ENCODE peak calls at places on chromosomes 7 and 10, in seven cellular contexts. I is B cell; P is omental fat pad; T is activated CD8-positive, alpha-beta T cell treated with anti-CD3 and anti-CD28 coated beads for 36 hours; L is NB4; O is GM12865; Z is BJ. M is an unnamed sample.

GRCh38 chr7:17640730-17641377 is 299.4 kb downstream of the SNX13 start:
- DNase-seq in L (peak), O (peak), I (peak), P (no peak), Z (no peak), T (peak), M (no peak)

GRCh38 chr7:73829505-73829904 is 1.3 kb upstream of the CLDN4 start:
- DNase-seq in I (no peak), O (no peak), T (no peak), P (no peak), Z (no peak), L (no peak), M (no peak)

GRCh38 chr7:96719164-96719563 is 9.5 kb upstream of the SEM1 start:
- DNase-seq in T (no peak), L (no peak), I (no peak), O (no peak), Z (no peak), P (no peak), M (no peak)

GRCh38 chr7:112453505-112454171 is 3.4 kb downstream of the IFRD1 start:
- DNase-seq in O (no peak), I (no peak), L (no peak), Z (peak), P (no peak), T (no peak), M (no peak)

GRCh38 chr10:50379652-50380051 is 128.3 kb upstream of the ASAH2 start:
- DNase-seq in I (no peak), L (no peak), Z (no peak), T (no peak), O (no peak), P (no peak), M (no peak)

GRCh38 chr10:11353229-11353896 is 258.1 kb downstream of the USP6NL start:
- DNase-seq in P (no peak), Z (no peak), L (no peak), O (no peak), I (no peak), T (no peak), M (no peak)

GRCh38 chr10:787933-788651 is 98.6 kb upstream of the DIP2C start:
- DNase-seq in L (no peak), P (no peak), T (no peak), O (no peak), Z (no peak), I (no peak), M (no peak)

GRCh38 chr10:88386204-88386877 is 196.8 kb downstream of the RNLS start:
- DNase-seq in T (no peak), O (peak), P (no peak), Z (no peak), L (peak), I (peak), M (no peak)

GRCh38 chr7:33876600-33877274 is 28.6 kb upstream of the BMPER start:
- DNase-seq in P (no peak), L (no peak), O (no peak), I (no peak), T (no peak), Z (no peak), M (no peak)

GRCh38 chr10:116450861-116451260 is 23.2 kb downstream of the PNLIPRP3 start:
- DNase-seq in P (no peak), O (no peak), I (no peak), T (no peak), L (no peak), Z (no peak), M (no peak)

GRCh38 chr10:29328988-29329387 is 40.1 kb downstream of the LYZL1 start:
- DNase-seq in I (no peak), P (no peak), T (no peak), Z (peak), O (no peak), L (no peak), M (no peak)

GRCh38 chr7:157488966-157489365 is 152.2 kb downstream of the DNAJB6 start:
- DNase-seq in I (no peak), P (no peak), O (no peak), L (no peak), Z (no peak), T (no peak), M (no peak)

GRCh38 chr10:63430091-63430998 is 35.4 kb downstream of the JMJD1C start:
- DNase-seq in I (no peak), O (no peak), L (no peak), Z (no peak), T (no peak), P (no peak), M (no peak)

GRCh38 chr10:78758176-78758575 is 310.6 kb upstream of the ZMIZ1 start:
- DNase-seq in L (no peak), Z (no peak), I (no peak), O (no peak), T (no peak), P (no peak), M (no peak)

GRCh38 chr10:1036341-1036791 is 10.7 kb upstream of the IDI2 start:
- DNase-seq in L (no peak), T (peak), I (peak), O (peak), Z (no peak), P (no peak), M (no peak)

GRCh38 chr7:139698278-139698677 is 79.5 kb downstream of the HIPK2 start:
- DNase-seq in P (no peak), T (no peak), L (no peak), O (no peak), I (no peak), Z (no peak), M (no peak)

GRCh38 chr10:12980713-12981306 is 20.7 kb downstream of the CCDC3 start:
- DNase-seq in P (no peak), I (no peak), L (no peak), Z (no peak), T (no peak), O (no peak), M (no peak)

GRCh38 chr7:134778941-134779740 is at the start of gene CALD1:
- DNase-seq in P (peak), T (no peak), O (no peak), L (no peak), I (no peak), Z (peak), M (no peak)

GRCh38 chr10:18230794-18231193 is 90.6 kb downstream of the CACNB2 start:
- DNase-seq in P (no peak), L (no peak), I (no peak), Z (no peak), T (no peak), O (no peak), M (no peak)

GRCh38 chr10:34906021-34906965 is 91.2 kb upstream of the PARD3 start:
- DNase-seq in Z (no peak), O (no peak), T (no peak), L (no peak), I (no peak), P (no peak), M (no peak)

GRCh38 chr7:132318338-132319318 is 257.6 kb downstream of the PLXNA4 start:
- DNase-seq in T (peak), L (peak), P (peak), Z (peak), I (peak), O (peak), M (peak)

GRCh38 chr10:53489331-53489730 is 716.7 kb upstream of the MBL2 start:
- DNase-seq in Z (no peak), I (no peak), L (no peak), O (no peak), T (no peak), P (no peak), M (no peak)

GRCh38 chr7:78433421-78433820 is 634.8 kb downstream of the PHTF2 start:
- DNase-seq in Z (no peak), I (no peak), O (no peak), L (no peak), P (no peak), T (no peak), M (no peak)

GRCh38 chr10:117137031-117137910 is 799 bp downstream of the VAX1 start:
- DNase-seq in O (no peak), Z (no peak), T (peak), L (no peak), P (no peak), I (no peak), M (no peak)

GRCh38 chr10:114537791-114538543 is 120.1 kb downstream of the ABLIM1 start:
- DNase-seq in T (no peak), Z (no peak), L (no peak), P (no peak), O (no peak), I (no peak), M (no peak)

GRCh38 chr10:34252111-34252510 is 563.0 kb downstream of the PARD3 start:
- DNase-seq in I (no peak), Z (no peak), L (no peak), O (no peak), T (no peak), P (no peak), M (no peak)

GRCh38 chr10:88322336-88323063 is 260.6 kb downstream of the RNLS start:
- DNase-seq in P (no peak), I (peak), T (no peak), L (no peak), O (no peak), Z (no peak), M (no peak)

GRCh38 chr10:110613341-110613995 is 30.7 kb upstream of the RBM20 start:
- DNase-seq in Z (no peak), P (no peak), I (peak), L (peak), O (peak), T (peak), M (no peak)
- TF ChIP-seq CTCF in Z (no peak), P (no peak), I (no peak), L (no peak), O (no peak), T (no peak), M (no peak)

DNA sequence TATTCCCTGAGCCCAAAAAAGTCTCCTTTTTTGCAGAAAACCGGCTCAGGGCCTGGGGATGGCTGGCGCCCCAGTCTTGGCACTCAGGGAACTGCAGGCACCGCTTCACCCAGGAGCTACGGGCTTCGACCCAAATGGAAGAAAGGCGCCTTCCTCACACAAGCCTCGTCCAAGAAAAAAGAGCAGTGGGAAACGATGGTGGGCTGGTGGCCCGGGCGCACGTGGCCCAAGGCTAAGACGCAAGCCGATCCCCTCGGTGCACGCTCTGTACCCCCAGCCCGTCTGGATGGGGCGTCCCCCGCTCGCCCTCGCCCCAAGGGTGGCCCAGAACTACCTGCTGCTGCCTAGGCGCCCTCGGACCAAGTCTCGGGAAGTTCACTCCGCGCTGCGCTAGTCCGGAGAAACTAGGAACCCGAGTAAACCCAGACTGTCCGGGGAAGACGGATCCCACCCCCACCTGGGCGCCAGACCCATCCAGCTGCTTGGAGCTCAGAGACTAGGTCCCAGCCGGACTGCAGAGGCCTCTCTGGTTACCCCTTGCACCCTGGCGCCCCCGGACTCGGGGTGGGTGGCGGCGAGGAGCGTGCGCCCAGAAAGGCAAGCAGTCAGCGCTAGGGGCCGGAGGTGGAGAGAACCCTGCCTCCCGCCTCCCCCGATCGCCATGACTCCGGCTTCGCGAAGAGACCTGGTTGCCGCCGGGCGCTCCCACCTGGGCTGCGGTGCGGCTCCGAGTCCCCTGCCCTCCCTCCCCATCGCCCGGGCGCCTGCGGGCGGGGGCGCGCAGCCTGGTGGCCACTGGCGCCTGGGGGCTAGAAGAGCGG is 76.4 kb downstream of the CALN1 start:
- DNase-seq in L (no peak), O (no peak), P (no peak), I (no peak), T (no peak), Z (no peak), M (no peak)
- TF ChIP-seq CTCF in L (no peak), O (no peak), P (no peak), I (no peak), T (no peak), Z (no peak), M (no peak)

GRCh38 chr10:58459069-58459468 is 53.6 kb upstream of the BICC1 start:
- DNase-seq in I (no peak), T (no peak), O (no peak), P (no peak), L (no peak), Z (no peak), M (no peak)
- TF ChIP-seq CTCF in I (no peak), T (no peak), O (no peak), P (no peak), L (no peak), Z (no peak), M (no peak)

DNA sequence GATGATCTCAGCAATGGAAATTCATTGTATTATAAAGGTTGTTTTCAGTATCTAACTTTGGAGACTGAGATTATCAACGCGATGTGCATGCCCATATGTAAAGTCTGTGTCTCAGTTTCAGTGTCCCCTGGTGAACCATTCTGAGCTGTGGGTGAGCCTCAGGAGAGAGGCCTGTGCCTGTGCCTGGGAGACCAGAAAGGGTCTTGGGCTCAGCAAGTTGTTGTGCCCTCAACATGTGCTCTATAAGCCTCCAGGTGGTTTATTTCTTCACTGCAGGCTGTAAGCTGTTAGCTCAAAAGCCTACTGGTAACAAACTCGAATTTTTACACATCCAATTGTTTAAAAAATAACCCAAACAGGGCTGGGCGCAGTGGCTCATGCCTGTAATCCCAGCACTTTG is 151.9 kb downstream of the PKD1L1 start:
- DNase-seq in O (no peak), Z (no peak), I (no peak), P (no peak), T (no peak), L (no peak), M (no peak)
- TF ChIP-seq CTCF in O (no peak), Z (peak), I (no peak), P (no peak), T (no peak), L (no peak), M (no peak)

GRCh38 chr7:3431306-3431705 is 130.3 kb downstream of the SDK1 start:
- DNase-seq in L (no peak), P (no peak), Z (no peak), T (no peak), I (no peak), O (no peak), M (no peak)

GRCh38 chr7:3429981-3430380 is 128.9 kb downstream of the SDK1 start:
- DNase-seq in I (no peak), L (no peak), T (no peak), P (no peak), Z (no peak), O (no peak), M (no peak)

GRCh38 chr7:3432916-3433315 is 131.9 kb downstream of the SDK1 start:
- DNase-seq in I (no peak), L (no peak), T (no peak), O (no peak), Z (peak), P (no peak), M (no peak)

GRCh38 chr7:3427957-3428356 is 126.9 kb downstream of the SDK1 start:
- DNase-seq in O (no peak), I (no peak), P (no peak), Z (no peak), L (peak), T (peak), M (no peak)

GRCh38 chr7:3430588-3430987 is 129.5 kb downstream of the SDK1 start:
- DNase-seq in O (no peak), T (no peak), P (no peak), L (no peak), Z (no peak), I (no peak), M (no peak)
- TF ChIP-seq CTCF in O (no peak), T (no peak), P (no peak), L (no peak), Z (no peak), I (no peak), M (no peak)

GRCh38 chr7:30019387-30019786 is 7.1 kb downstream of the FKBP14 start:
- DNase-seq in T (no peak), P (no peak), L (no peak), O (no peak), Z (no peak), I (no peak), M (no peak)
- TF ChIP-seq CTCF in T (no peak), P (no peak), L (no peak), O (no peak), Z (peak), I (no peak), M (no peak)